ENCODE peak calls at places on chromosomes 1 and 21, in six cellular contexts. C is coronary artery, V is dorsolateral prefrontal cortex, S is lung, B is HCT116, Z is tibial artery. T is an unnamed sample.

GRCh38 chr1:211349730-211350129 is 23.1 kb downstream of the TRAF5 start:
- DNase-seq in C (no peak), V (no peak), S (no peak), B (no peak), Z (no peak), T (no peak)

GRCh38 chr1:62494137-62494536 is 57.3 kb downstream of the USP1 start:
- DNase-seq in C (no peak), V (no peak), S (no peak), B (no peak), Z (no peak), T (no peak)

GRCh38 chr1:215421772-215422171 is 145.3 kb upstream of the KCTD3 start:
- DNase-seq in C (no peak), V (no peak), S (no peak), B (no peak), Z (no peak), T (no peak)

GRCh38 chr1:65526049-65526556 is 105.6 kb downstream of the LEPR start:
- DNase-seq in C (no peak), V (no peak), S (no peak), B (no peak), Z (no peak), T (no peak)

GRCh38 chr1:66282343-66282852 is 251.6 kb upstream of the SGIP1 start:
- DNase-seq in C (no peak), V (no peak), S (no peak), B (peak), Z (no peak), T (peak)

GRCh38 chr21:18155508-18156193 is 89.0 kb upstream of the CHODL start:
- DNase-seq in C (no peak), V (no peak), S (no peak), B (no peak), Z (no peak), T (peak)

GRCh38 chr1:96843196-96843595 is 121.6 kb downstream of the PTBP2 start:
- DNase-seq in C (no peak), V (no peak), S (no peak), B (no peak), Z (no peak), T (peak)

GRCh38 chr1:38787041-38787440 is 72.5 kb downstream of the RRAGC start:
- DNase-seq in C (no peak), V (no peak), S (no peak), B (no peak), Z (no peak), T (no peak)

GRCh38 chr1:234729566-234729965 is 119.6 kb upstream of the IRF2BP2 start:
- DNase-seq in C (no peak), V (no peak), S (no peak), B (no peak), Z (no peak), T (no peak)

GRCh38 chr1:43034195-43034658 is 75.6 kb upstream of the SLC2A1 start:
- DNase-seq in C (no peak), V (no peak), S (no peak), B (no peak), Z (no peak), T (no peak)

GRCh38 chr1:182229907-182230522 is 161.6 kb downstream of the GLUL start:
- DNase-seq in C (no peak), V (no peak), S (no peak), B (no peak), Z (no peak), T (no peak)

GRCh38 chr1:189374816-189375215 is 1102.8 kb downstream of the BRINP3 start:
- DNase-seq in C (no peak), V (no peak), S (no peak), B (no peak), Z (no peak), T (no peak)

GRCh38 chr21:33443174-33443573 is 36.6 kb downstream of the TMEM50B start:
- DNase-seq in C (no peak), V (no peak), S (peak), B (no peak), Z (no peak), T (no peak)

GRCh38 chr1:172401907-172402306 is 18.6 kb upstream of the C1orf105 start:
- DNase-seq in C (no peak), V (no peak), S (no peak), B (no peak), Z (no peak), T (no peak)

GRCh38 chr21:28922368-28922767 is 70.3 kb downstream of the LTN1 start:
- DNase-seq in C (no peak), V (no peak), S (no peak), B (no peak), Z (no peak), T (no peak)

GRCh38 chr1:246608616-246609376 is 42.5 kb downstream of the CNST start:
- DNase-seq in C (no peak), V (no peak), S (peak), B (peak), Z (peak), T (peak)

GRCh38 chr1:41673355-41673754 is 188.9 kb upstream of the EDN2 start:
- DNase-seq in C (no peak), V (no peak), S (no peak), B (no peak), Z (no peak), T (peak)

GRCh38 chr1:7581754-7582264 is 189.3 kb upstream of the VAMP3 start:
- DNase-seq in C (no peak), V (peak), S (no peak), B (no peak), Z (peak), T (no peak)

GRCh38 chr1:208556461-208556860 is 312.3 kb upstream of the PLXNA2 start:
- DNase-seq in C (no peak), V (no peak), S (no peak), B (no peak), Z (no peak), T (no peak)

GRCh38 chr21:44024895-44025353 is 12.8 kb downstream of the TRAPPC10 start:
- DNase-seq in C (peak), V (peak), S (peak), B (no peak), Z (peak), T (no peak)

GRCh38 chr1:156858959-156859522 is at the start of gene INSRR:
- DNase-seq in C (no peak), V (no peak), S (no peak), B (no peak), Z (no peak), T (no peak)

GRCh38 chr1:111191496-111191895 is 8.9 kb downstream of the DENND2D start:
- DNase-seq in C (no peak), V (no peak), S (no peak), B (no peak), Z (no peak), T (peak)

DNA sequence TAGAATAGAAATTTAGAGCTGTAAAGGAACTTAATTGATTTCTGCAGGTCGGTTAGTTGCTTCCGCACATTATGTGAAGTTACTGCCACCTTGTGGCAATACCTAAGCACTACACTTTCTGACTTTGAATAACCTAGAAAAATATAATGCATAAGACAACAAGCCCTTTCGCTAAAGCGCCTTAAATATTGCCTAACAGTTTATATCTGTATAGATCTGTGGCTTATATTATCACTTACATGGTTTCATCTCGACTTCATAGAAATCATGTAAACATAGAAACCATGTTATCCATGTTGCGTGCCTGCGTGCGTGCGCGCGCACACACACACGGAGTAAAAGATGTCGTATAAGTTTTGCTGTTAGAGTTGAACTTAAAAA is 10.9 kb upstream of the IFI16 start:
- DNase-seq in C (no peak), V (peak), S (peak), B (peak), Z (peak), T (peak)
- H3K4me3 ChIP-seq in C (peak), V (peak), S (no peak), B (no peak), Z (peak), T (no peak)

GRCh38 chr1:2860476-2861142 is 59.1 kb upstream of the TTC34 start:
- DNase-seq in C (no peak), V (no peak), S (no peak), B (no peak), Z (no peak), T (no peak)

GRCh38 chr1:2858676-2859075 is 57.2 kb upstream of the TTC34 start:
- DNase-seq in C (no peak), V (no peak), S (no peak), B (no peak), Z (no peak), T (no peak)

GRCh38 chr1:2859881-2860430 is 58.5 kb upstream of the TTC34 start:
- DNase-seq in C (no peak), V (no peak), S (no peak), B (no peak), Z (no peak), T (no peak)

GRCh38 chr1:2857521-2857920 is 56.0 kb upstream of the TTC34 start:
- DNase-seq in C (no peak), V (no peak), S (no peak), B (no peak), Z (no peak), T (no peak)

GRCh38 chr1:2859219-2859880 is 57.9 kb upstream of the TTC34 start:
- DNase-seq in C (no peak), V (no peak), S (no peak), B (no peak), Z (no peak), T (no peak)
- TF ChIP-seq CTCF in C (no peak), V (no peak), S (no peak), B (no peak), Z (no peak), T (no peak)

GRCh38 chr1:11280719-11281376 is 7.8 kb downstream of the UBIAD1 start:
- DNase-seq in C (no peak), V (no peak), S (no peak), B (no peak), Z (no peak), T (peak)
- H3K4me3 ChIP-seq in C (no peak), V (no peak), S (no peak), B (no peak), Z (no peak), T (no peak)

GRCh38 chr1:24085007-24085406 is 26.9 kb downstream of the MYOM3 start:
- DNase-seq in C (no peak), V (no peak), S (no peak), B (no peak), Z (no peak), T (no peak)

GRCh38 chr1:24081190-24081589 is 30.7 kb downstream of the MYOM3 start:
- DNase-seq in C (no peak), V (no peak), S (no peak), B (no peak), Z (no peak), T (no peak)

GRCh38 chr1:24084050-24084449 is 27.9 kb downstream of the MYOM3 start:
- DNase-seq in C (no peak), V (no peak), S (no peak), B (no peak), Z (no peak), T (no peak)

GRCh38 chr1:24080131-24080530 is 31.8 kb downstream of the MYOM3 start:
- DNase-seq in C (no peak), V (no peak), S (no peak), B (no peak), Z (no peak), T (no peak)

DNA sequence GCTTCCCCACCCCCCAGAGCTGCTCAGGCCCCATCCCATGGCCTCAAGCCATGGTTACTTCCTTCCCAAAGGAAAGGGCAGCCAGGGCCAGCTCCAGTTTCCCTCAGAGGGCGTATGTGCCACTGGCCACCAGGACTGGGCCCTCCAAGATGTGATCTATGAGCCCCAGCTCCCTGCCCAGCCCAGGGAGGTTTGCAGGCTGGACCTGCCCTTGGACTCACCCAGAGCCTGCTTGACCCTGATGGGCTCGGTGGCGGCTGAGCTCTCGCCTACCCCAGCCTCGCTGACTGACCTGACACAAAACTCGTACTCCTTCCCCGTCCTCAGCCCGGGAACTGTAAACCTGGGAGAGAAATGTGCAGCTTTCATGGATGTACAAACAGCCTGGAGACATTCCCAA is 29.6 kb downstream of the MYOM3 start:
- DNase-seq in C (no peak), V (no peak), S (no peak), B (no peak), Z (no peak), T (no peak)
- TF ChIP-seq CTCF in C (no peak), V (no peak), S (no peak), B (no peak), Z (no peak), T (no peak)

DNA sequence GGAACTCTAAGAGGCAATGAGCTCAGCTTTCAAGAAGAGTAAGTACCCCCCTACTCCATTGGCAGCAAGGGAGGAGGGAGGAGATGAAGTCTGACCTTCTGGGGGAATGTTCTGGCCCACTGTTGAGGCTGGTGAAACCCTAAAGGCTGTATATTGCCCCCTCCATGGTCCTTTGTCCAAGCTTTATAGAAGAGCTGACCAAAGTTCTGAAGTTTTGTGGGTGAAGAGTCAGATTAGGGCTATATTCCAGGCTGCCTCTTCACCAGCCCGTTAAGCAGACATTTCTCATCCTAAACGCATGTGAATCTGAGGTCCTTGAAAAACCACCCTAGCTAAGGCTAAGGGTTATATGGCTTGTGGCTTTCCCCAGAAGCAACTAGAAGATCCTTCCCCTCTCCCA is 1.4 kb downstream of the C1orf94 start:
- DNase-seq in C (no peak), V (no peak), S (no peak), B (no peak), Z (no peak), T (no peak)
- H3K4me3 ChIP-seq in C (no peak), V (no peak), S (no peak), B (no peak), Z (no peak), T (no peak)

DNA sequence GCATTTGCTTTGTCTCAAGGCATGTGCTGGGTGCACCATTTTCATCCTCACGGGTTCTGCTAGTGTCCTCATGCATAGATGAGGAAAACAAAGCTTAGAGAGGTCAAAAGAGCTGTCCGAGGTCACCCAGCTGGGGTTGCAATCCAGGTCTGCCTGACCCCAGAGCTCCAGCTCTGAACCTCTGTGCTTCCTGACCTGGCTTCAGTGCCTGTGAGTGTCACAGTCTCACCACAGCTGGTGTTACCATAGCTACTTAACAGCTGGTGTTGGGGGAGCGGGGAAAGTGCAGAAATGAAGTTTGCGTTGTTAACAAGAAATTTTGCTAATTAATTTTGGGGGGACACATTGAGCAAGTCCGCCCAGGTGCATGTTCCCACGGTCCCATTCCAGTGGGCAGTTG is 328.5 kb downstream of the KIF26B start:
- DNase-seq in C (no peak), V (no peak), S (no peak), B (no peak), Z (no peak), T (no peak)
- TF ChIP-seq CTCF in C (no peak), V (no peak), S (no peak), B (no peak), Z (no peak), T (no peak)